ENCODE peak calls at places on chromosome 1, in ten cellular contexts. K is cardiac fibroblast; W is SHP77; O is HFF-Myc; C is GDM1; H is NCI-H1436; E is progenitor cell of endocrine pancreas; U is stimulated activated CD8-positive, alpha-beta memory T cell treated with anti-CD3 and anti-CD28 coated beads, Interleukin-4, amount 100 ng/mL, for 4 hours; P is non-pigmented ciliary epithelial cell; J is thoracic aorta. L is an unnamed sample.

GRCh38 chr1:52920791-52921291 is 699 bp downstream of the ECHDC2 start:
- DNase-seq in K (peak), W (no peak), O (no peak), C (no peak), H (no peak), E (no peak), U (no peak), P (no peak), J (no peak), L (no peak)

GRCh38 chr1:232877361-232877991 is 72.3 kb downstream of the MAP10 start:
- DNase-seq in K (no peak), W (no peak), O (no peak), C (no peak), H (no peak), E (no peak), U (no peak), P (no peak), J (no peak), L (no peak)

GRCh38 chr1:88973520-88974137 is 18.8 kb downstream of the KYAT3 start:
- DNase-seq in K (peak), W (peak), O (no peak), C (peak), H (peak), E (no peak), U (no peak), P (no peak), J (no peak), L (peak)

GRCh38 chr1:153968000-153968363 is 280 bp downstream of the CREB3L4 start:
- DNase-seq in K (no peak), W (peak), O (no peak), C (no peak), H (peak), E (no peak), U (no peak), P (no peak), J (no peak), L (peak)

GRCh38 chr1:29607236-29607635 is 370.9 kb downstream of the PTPRU start:
- DNase-seq in K (no peak), W (no peak), O (no peak), C (no peak), H (no peak), E (no peak), U (no peak), P (no peak), J (no peak), L (no peak)

GRCh38 chr1:5915587-5916571 is 76.3 kb downstream of the NPHP4 start:
- DNase-seq in K (peak), W (no peak), O (peak), C (no peak), H (no peak), E (no peak), U (no peak), P (no peak), J (no peak), L (no peak)

GRCh38 chr1:44084998-44085675 is 33.5 kb upstream of the KLF17 start:
- DNase-seq in K (peak), W (no peak), O (peak), C (no peak), H (no peak), E (no peak), U (no peak), P (peak), J (no peak), L (no peak)

GRCh38 chr1:245437401-245437800 is 282.6 kb downstream of the KIF26B start:
- DNase-seq in K (no peak), W (no peak), O (no peak), C (no peak), H (peak), E (no peak), U (no peak), P (no peak), J (no peak), L (no peak)

GRCh38 chr1:102529446-102529845 is 532.7 kb upstream of the OLFM3 start:
- DNase-seq in K (no peak), W (no peak), O (no peak), C (no peak), H (no peak), E (no peak), U (no peak), P (no peak), J (no peak), L (no peak)

GRCh38 chr1:205286335-205286950 is 35.1 kb downstream of the NUAK2 start:
- DNase-seq in K (no peak), W (no peak), O (no peak), C (peak), H (no peak), E (no peak), U (no peak), P (no peak), J (no peak), L (no peak)

GRCh38 chr1:153260980-153261792 is 1.7 kb downstream of the LORICRIN start:
- DNase-seq in K (peak), W (no peak), O (no peak), C (no peak), H (no peak), E (peak), U (no peak), P (no peak), J (no peak), L (no peak)

GRCh38 chr1:10667815-10668214 is 128.6 kb downstream of the CASZ1 start:
- DNase-seq in K (no peak), W (peak), O (no peak), C (no peak), H (peak), E (no peak), U (no peak), P (no peak), J (no peak), L (peak)

GRCh38 chr1:156276966-156277381 is 5.7 kb downstream of the SMG5 start:
- DNase-seq in K (peak), W (no peak), O (no peak), C (no peak), H (no peak), E (no peak), U (no peak), P (no peak), J (no peak), L (no peak)

GRCh38 chr1:117694543-117694942 is 88.7 kb downstream of the TENT5C start:
- DNase-seq in K (no peak), W (no peak), O (no peak), C (no peak), H (no peak), E (no peak), U (no peak), P (no peak), J (no peak), L (no peak)

GRCh38 chr1:31591425-31592093 is 15.2 kb downstream of the TINAGL1 start:
- DNase-seq in K (no peak), W (no peak), O (no peak), C (no peak), H (no peak), E (no peak), U (no peak), P (no peak), J (peak), L (no peak)

GRCh38 chr1:113684153-113684541 is 75.1 kb downstream of the PHTF1 start:
- DNase-seq in K (peak), W (no peak), O (peak), C (no peak), H (no peak), E (no peak), U (no peak), P (no peak), J (no peak), L (no peak)

GRCh38 chr1:50929376-50929958 is 30.6 kb downstream of the FAF1 start:
- DNase-seq in K (peak), W (no peak), O (peak), C (no peak), H (no peak), E (no peak), U (no peak), P (peak), J (no peak), L (peak)

L was measured in NCI-H1105.